ENCODE peak calls at places on chromosome 9, in nine cellular contexts. G is PC-3; L is sigmoid colon; C is GM23248; V is heart left ventricle; Q is SJSA1; R is psoas muscle; D is NT2/D1; T is CD4-positive, alpha-beta memory T cell. A is an unnamed sample. For H3K4me1, the result is how much of the 10 kb centered on the place peaks cover.

GRCh38 chr9:119963798-119964372 is 594.6 kb upstream of the BRINP1 start:
- DNase-seq in R (no peak), G (peak), T (no peak), V (no peak), Q (peak), C (peak), L (no peak), D (peak), A (peak)

GRCh38 chr9:91814681-91815212 is 135.3 kb downstream of the ROR2 start:
- DNase-seq in T (no peak), D (no peak), L (peak), Q (no peak), C (no peak), V (no peak), R (peak), G (peak), A (no peak)

GRCh38 chr9:1875921-1876448 is 139.2 kb upstream of the SMARCA2 start:
- DNase-seq in Q (no peak), T (no peak), L (no peak), C (no peak), R (no peak), G (no peak), D (no peak), V (no peak), A (no peak)

GRCh38 chr9:79731483-79731882 is 159.7 kb downstream of the TLE4 start:
- DNase-seq in V (no peak), G (peak), Q (no peak), D (no peak), C (no peak), R (no peak), L (no peak), T (no peak), A (no peak)

GRCh38 chr9:129383415-129384088 is 205.5 kb upstream of the IER5L start:
- DNase-seq in L (peak), R (peak), T (peak), V (peak), D (no peak), G (peak), C (peak), Q (peak), A (peak)

GRCh38 chr9:81885586-81885985 is 42.6 kb upstream of the SPATA31D4 start:
- DNase-seq in L (no peak), R (no peak), G (no peak), C (no peak), D (no peak), T (no peak), Q (no peak), V (no peak), A (no peak)

GRCh38 chr9:87223397-87224246 is 274.0 kb upstream of the DAPK1 start:
- DNase-seq in D (no peak), V (no peak), G (no peak), C (no peak), L (no peak), R (no peak), T (no peak), Q (peak), A (no peak)

GRCh38 chr9:35863583-35863982 is 6.6 kb downstream of the OR13J1 start:
- DNase-seq in Q (no peak), C (no peak), R (no peak), G (no peak), T (no peak), L (no peak), D (no peak), V (no peak), A (no peak)

GRCh38 chr9:96612105-96612965 is 7.3 kb downstream of the CDC14B start:
- DNase-seq in G (peak), R (peak), T (no peak), C (peak), Q (peak), L (peak), D (no peak), V (peak), A (no peak)

GRCh38 chr9:105507096-105507495 is 50.8 kb upstream of the FKTN start:
- DNase-seq in V (no peak), L (no peak), T (no peak), R (no peak), D (no peak), Q (no peak), G (no peak), C (no peak), A (no peak)

GRCh38 chr9:29211681-29212589 is 1638.7 kb upstream of the C9orf72 start:
- DNase-seq in R (peak), T (peak), G (no peak), Q (no peak), V (no peak), L (peak), C (peak), D (peak), A (no peak)

GRCh38 chr9:106954974-106955850 is 92.2 kb downstream of the ZNF462 start:
- DNase-seq in C (peak), L (no peak), G (peak), Q (no peak), V (no peak), T (no peak), R (no peak), D (no peak), A (no peak)

GRCh38 chr9:70044450-70045307 is 1.0 kb downstream of the MAMDC2 start:
- DNase-seq in T (no peak), V (no peak), Q (no peak), R (peak), C (peak), G (no peak), L (peak), D (peak), A (no peak)

GRCh38 chr9:77374266-77374665 is 196.9 kb downstream of the VPS13A start:
- DNase-seq in G (no peak), R (no peak), T (no peak), Q (peak), D (no peak), C (peak), L (no peak), V (no peak), A (no peak)

GRCh38 chr9:72633966-72634365 is 112.6 kb downstream of the TMC1 start:
- DNase-seq in C (peak), R (no peak), G (peak), L (no peak), D (no peak), Q (no peak), V (no peak), T (no peak), A (no peak)

GRCh38 chr9:114046876-114047275 is 31.2 kb downstream of the AMBP start:
- DNase-seq in R (no peak), G (peak), C (peak), D (no peak), T (no peak), V (no peak), Q (no peak), L (no peak), A (no peak)

GRCh38 chr9:137296214-137297059 is 5.6 kb downstream of the NRARP start:
- DNase-seq in G (no peak), D (no peak), T (no peak), V (peak), R (no peak), C (no peak), L (no peak), Q (no peak), A (no peak)

GRCh38 chr9:38380230-38380871 is 12.2 kb upstream of the ALDH1B1 start:
- DNase-seq in T (no peak), Q (no peak), R (no peak), C (peak), V (no peak), G (peak), D (no peak), L (peak), A (no peak)

GRCh38 chr9:4933177-4933576 is 51.9 kb upstream of the JAK2 start:
- DNase-seq in G (peak), T (no peak), C (peak), D (no peak), Q (no peak), R (no peak), L (no peak), V (peak), A (no peak)

GRCh38 chr9:138065287-138065686 is 187.7 kb downstream of the CACNA1B start:
- DNase-seq in G (no peak), V (no peak), T (no peak), L (peak), C (no peak), D (no peak), R (no peak), Q (no peak), A (no peak)

GRCh38 chr9:87880683-87881082 is 2.0 kb upstream of the SPATA31E1 start:
- DNase-seq in L (no peak), C (no peak), T (no peak), Q (no peak), R (peak), V (no peak), G (no peak), D (no peak), A (no peak)

GRCh38 chr9:89606567-89607311 is 1.9 kb downstream of the GADD45G start:
- DNase-seq in G (peak), L (no peak), D (no peak), C (peak), V (peak), Q (no peak), T (no peak), R (peak), A (peak)

GRCh38 chr9:86966852-86967511 is 19.7 kb upstream of the GAS1 start:
- DNase-seq in V (no peak), G (no peak), Q (no peak), D (no peak), L (peak), T (no peak), R (no peak), C (no peak), A (no peak)

GRCh38 chr9:107588393-107588792 is 98.8 kb upstream of the KLF4 start:
- DNase-seq in V (no peak), R (no peak), G (no peak), Q (no peak), D (no peak), T (no peak), L (no peak), C (no peak), A (no peak)

GRCh38 chr9:78552802-78553201 is 255.9 kb downstream of the PSAT1 start:
- DNase-seq in C (no peak), R (no peak), T (no peak), G (no peak), D (no peak), L (no peak), V (no peak), Q (no peak), A (no peak)

GRCh38 chr9:17719053-17719452 is 140.2 kb downstream of the SH3GL2 start:
- DNase-seq in G (no peak), L (no peak), D (no peak), Q (no peak), C (no peak), T (no peak), R (no peak), V (no peak), A (no peak)

DNA sequence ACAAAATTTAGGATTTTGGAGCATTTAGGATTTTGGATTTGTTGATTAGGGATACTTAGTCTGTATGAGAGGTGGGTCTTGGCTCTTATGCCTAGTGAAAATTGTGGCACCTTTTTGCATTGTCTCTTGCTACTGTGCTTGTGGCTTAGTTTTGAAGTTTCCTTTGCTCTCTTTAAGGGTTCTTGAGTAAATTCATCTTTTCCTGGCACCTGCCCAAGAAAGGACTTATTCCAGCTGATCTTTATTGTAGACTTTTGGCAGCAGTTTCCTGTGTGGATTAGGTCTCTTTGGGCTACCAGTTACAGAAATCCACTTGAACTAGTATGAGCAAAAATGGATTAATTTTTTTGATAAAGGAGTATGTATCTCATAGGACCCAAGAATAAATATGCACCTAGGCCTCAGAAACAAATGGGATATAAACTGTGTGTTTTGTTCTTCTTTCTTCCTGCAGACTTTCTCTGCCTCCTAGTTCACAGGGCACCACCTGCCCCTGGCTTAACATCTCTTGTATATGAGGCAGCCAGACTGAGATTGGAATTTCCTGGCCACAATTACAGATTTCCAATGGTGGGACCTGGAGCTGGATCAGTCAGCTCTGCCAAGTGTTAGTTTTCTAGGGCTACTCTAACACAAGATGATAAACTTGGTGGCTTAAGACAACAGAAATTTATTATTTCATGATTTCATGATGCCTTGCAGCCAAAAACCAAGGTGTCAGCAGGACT is 44.6 kb downstream of the FOCAD start:
- DNase-seq in R (no peak), L (no peak), D (no peak), T (no peak), G (peak), C (peak), V (no peak), Q (no peak), A (no peak)
- H3K4me1 ChIP-seq in R (under half), L (under half), D (under half), T (under half), G (under half), C (under half), V (under half), Q (under half), A (under half)

DNA sequence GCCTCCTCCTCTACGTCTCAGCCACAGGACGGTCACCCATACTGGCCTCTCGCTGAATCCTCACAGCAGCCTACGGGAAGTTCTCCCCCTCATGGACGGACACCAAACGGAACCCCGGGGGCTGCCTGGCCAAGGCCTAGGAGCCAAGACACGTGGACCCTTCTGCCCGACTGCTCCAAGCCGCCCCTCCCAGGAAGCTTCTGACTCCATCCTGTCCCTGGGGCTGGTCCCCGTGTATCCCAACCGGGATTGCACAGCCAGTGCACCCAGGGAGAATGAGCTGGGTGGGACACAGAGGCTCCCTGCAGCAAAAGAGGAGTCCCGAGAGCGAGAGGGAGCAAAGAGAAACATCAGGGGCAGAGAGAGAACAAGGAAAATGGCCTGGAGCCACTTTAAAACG is 3.2 kb downstream of the FAM78A start:
- DNase-seq in L (no peak), R (peak), G (no peak), T (no peak), Q (no peak), V (peak), C (no peak), D (no peak), A (no peak)
- H3K4me1 ChIP-seq in L (under half), R (half or more), G (under half), T (under half), Q (under half), V (half or more), C (under half), D (under half), A (half or more)

GRCh38 chr9:128027166-128027539 is 40.0 kb downstream of the NAIF1 start:
- DNase-seq in Q (no peak), L (no peak), R (no peak), G (no peak), V (no peak), D (no peak), C (peak), T (peak), A (no peak)

GRCh38 chr9:128025756-128026155 is 41.4 kb downstream of the NAIF1 start:
- DNase-seq in D (no peak), T (no peak), V (no peak), G (no peak), L (no peak), Q (no peak), R (no peak), C (no peak), A (no peak)

GRCh38 chr9:128022886-128023285 is 42.1 kb upstream of the EEIG1 start:
- DNase-seq in V (no peak), G (peak), L (no peak), Q (no peak), T (no peak), C (peak), R (no peak), D (no peak), A (no peak)

GRCh38 chr9:128026255-128027165 is 40.6 kb downstream of the NAIF1 start:
- DNase-seq in R (no peak), V (no peak), G (no peak), Q (no peak), L (no peak), T (peak), D (no peak), C (no peak), A (no peak)

DNA sequence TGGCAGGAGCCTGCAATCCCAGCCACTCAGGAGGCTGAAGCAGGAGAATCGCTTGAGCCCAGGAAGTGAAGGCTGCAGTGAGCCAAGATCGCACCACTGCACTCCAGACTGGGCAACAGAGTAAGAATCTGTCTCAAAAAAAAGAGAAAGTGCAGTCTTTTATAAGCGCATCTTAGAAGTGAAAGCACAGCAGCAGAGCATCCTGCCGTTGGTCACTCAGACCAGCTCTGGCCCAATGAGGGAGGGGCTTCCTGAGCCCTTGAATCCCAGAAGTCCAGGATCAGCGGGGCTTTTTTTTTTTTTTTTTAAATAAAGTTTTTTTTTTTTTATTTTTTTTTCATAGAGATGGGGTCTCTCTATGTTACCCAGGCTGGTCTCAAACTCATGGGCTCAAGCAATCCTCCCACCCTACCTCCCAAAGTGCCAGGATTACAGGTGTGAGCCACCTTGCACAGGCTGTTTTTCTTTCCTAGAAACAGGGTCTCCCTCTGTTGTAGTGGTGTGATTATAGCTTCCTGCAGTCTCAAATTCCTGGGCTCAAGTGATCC is 42.3 kb downstream of the NAIF1 start:
- DNase-seq in C (no peak), T (no peak), V (no peak), D (no peak), L (no peak), G (no peak), Q (no peak), R (no peak), A (no peak)
- H3K4me1 ChIP-seq in C (under half), T (half or more), V (under half), D (under half), L (under half), G (under half), Q (under half), R (under half), A (under half)

DNA sequence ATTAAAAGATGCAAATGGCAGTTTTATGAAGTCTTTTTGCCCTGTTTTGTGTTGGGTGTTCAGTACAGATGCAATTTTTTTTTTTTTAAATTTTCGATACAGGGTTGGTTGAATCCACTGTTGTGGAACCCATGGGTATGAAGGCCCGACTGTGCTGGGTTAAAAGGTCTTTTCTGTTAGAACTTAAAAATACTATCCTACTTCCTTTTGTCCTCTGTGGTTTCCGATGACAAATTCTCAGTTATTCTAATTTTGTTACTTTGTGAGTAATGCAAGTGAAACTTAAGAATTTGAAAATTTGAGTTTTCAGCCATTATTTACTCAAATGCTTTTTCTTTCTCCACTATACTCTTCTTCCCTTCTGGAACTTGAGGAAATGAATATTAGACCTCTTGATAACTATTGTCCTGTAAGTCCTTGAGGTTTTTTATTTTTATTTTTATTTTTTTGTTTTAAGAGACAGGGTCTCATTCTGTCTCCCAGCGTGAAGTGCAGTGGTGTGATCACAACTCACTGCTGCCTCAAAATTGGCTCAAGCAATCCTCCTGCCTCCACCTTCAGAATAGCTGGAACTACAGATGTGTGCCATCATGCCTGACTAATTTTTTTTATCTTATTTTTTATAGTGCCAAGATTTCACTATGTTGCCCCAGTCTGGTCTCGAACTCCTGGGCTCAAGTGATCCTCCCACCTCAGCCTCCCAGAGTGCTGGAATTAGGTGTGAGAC is 67.5 kb downstream of the ZCCHC7 start:
- DNase-seq in R (no peak), V (no peak), G (no peak), L (no peak), C (peak), Q (peak), T (no peak), D (no peak), A (no peak)
- H3K4me1 ChIP-seq in R (under half), V (under half), G (under half), L (under half), C (under half), Q (under half), T (under half), D (under half), A (under half)

GRCh38 chr9:123097709-123098459 is 64.4 kb downstream of the GPR21 start:
- DNase-seq in L (no peak), R (no peak), V (no peak), G (no peak), D (peak), T (no peak), C (no peak), Q (no peak), A (no peak)
- H3K4me1 ChIP-seq in L (under half), R (under half), V (under half), G (under half), D (under half), T (under half), C (under half), Q (under half), A (under half)

DNA sequence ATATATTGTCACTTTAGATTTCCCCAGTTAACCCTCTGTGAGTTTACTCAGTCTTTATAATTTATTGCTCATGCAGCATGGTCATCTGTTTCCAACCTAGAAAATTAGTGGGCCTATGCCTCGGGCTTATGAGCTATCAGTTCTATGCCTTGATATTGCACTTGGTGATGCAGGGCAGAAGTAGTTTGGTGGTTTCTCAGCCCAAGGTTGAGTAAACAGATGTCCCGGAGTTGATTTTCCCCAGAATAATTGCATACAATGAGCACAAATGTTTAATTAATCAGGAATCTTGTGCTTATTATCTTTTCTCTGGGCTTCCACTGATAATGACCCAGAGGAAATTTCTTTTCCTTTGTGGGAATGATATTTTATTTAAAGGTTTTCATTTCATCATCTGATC is 474.0 kb downstream of the CCDC171 start:
- DNase-seq in V (no peak), L (no peak), R (no peak), T (no peak), C (no peak), G (no peak), D (no peak), Q (peak), A (no peak)
- H3K4me1 ChIP-seq in V (under half), L (under half), R (under half), T (under half), C (half or more), G (half or more), D (under half), Q (half or more), A (under half)

DNA sequence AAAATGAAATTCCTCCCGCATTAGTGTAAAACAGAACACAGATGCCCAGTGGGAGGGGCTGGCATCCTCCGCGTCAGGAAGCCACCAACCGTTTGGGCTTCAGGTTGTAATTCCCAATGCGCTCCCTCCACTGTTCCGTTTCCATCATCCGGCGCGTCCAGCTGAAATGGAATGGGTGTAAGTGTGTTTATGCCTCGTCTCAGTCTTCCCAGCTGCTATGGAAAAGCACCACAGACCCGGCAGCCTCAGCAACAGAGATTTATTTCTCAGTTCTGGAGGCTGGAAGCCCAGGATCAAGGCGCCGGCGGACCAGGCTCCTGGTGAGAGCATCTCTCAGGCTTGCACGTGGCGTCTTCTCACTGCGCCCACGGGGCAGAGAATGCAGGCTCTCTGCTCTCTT is 20.4 kb downstream of the KCNT1 start:
- DNase-seq in G (no peak), C (peak), Q (no peak), R (no peak), D (no peak), T (no peak), L (no peak), V (no peak), A (no peak)
- H3K4me1 ChIP-seq in G (under half), C (under half), Q (under half), R (under half), D (under half), T (under half), L (under half), V (under half), A (under half)

A was measured in left lung.